ENCODE peak calls at places on chromosomes 11 and 22, in four cellular contexts. A is GM03348, G is AG08395, C is lower lobe of right lung. N is an unnamed sample.

GRCh38 chr11:78318321-78318720 is 99.3 kb downstream of the GAB2 start:
- DNase-seq in A (peak), G (peak), C (no peak), N (no peak)

GRCh38 chr11:34653031-34653430 is 32.1 kb downstream of the EHF start:
- DNase-seq in A (no peak), G (no peak), C (no peak), N (no peak)

GRCh38 chr22:45709004-45709739 is 37.5 kb downstream of the ATXN10 start:
- DNase-seq in A (peak), G (peak), C (no peak), N (peak)

GRCh38 chr11:108958446-108959123 is 293.7 kb downstream of the DDX10 start:
- DNase-seq in A (peak), G (peak), C (no peak), N (peak)

GRCh38 chr22:36673821-36674220 is 29.7 kb downstream of the CACNG2 start:
- DNase-seq in A (no peak), G (no peak), C (no peak), N (no peak)

GRCh38 chr22:41092023-41092817 is at the start of gene EP300:
- DNase-seq in A (peak), G (peak), C (peak), N (peak)

GRCh38 chr11:12291313-12291712 is 86.1 kb upstream of the PARVA start:
- DNase-seq in A (no peak), G (no peak), C (no peak), N (no peak)

GRCh38 chr11:77332259-77332658 is 30.8 kb upstream of the GDPD4 start:
- DNase-seq in A (no peak), G (no peak), C (no peak), N (no peak)

GRCh38 chr22:37260939-37261338 is 16.9 kb upstream of the RAC2 start:
- DNase-seq in A (peak), G (peak), C (peak), N (peak)

GRCh38 chr11:75913984-75914383 is 99.0 kb downstream of the UVRAG start:
- DNase-seq in A (no peak), G (no peak), C (no peak), N (no peak)

GRCh38 chr11:2772544-2773031 is 72.8 kb upstream of the KCNQ1OT1 start:
- DNase-seq in A (peak), G (peak), C (peak), N (peak)

GRCh38 chr11:449889-450808 is at the start of gene PTDSS2:
- DNase-seq in A (peak), G (peak), C (peak), N (peak)

GRCh38 chr11:83249972-83250593 is 36.1 kb downstream of the CCDC90B start:
- DNase-seq in A (peak), G (peak), C (no peak), N (peak)

GRCh38 chr22:24432059-24432853 is 4.9 kb downstream of the ADORA2A start:
- DNase-seq in A (peak), G (peak), C (no peak), N (peak)

GRCh38 chr11:1870721-1871466 is 18.0 kb downstream of the LSP1 start:
- DNase-seq in A (peak), G (peak), C (peak), N (no peak)

N was measured in astrocyte of the spinal cord.